ENCODE peak calls at places on chromosomes 16 and 17, in nine cellular contexts. R is esophagus squamous epithelium, N is SJSA1, G is cardiac fibroblast, H is upper lobe of right lung, B is thyroid gland, F is transverse colon, P is coronary artery, S is GM23248. I is an unnamed sample.

GRCh38 chr17:77254961-77255741 is 114.4 kb downstream of the SEC14L1 start:
- DNase-seq in R (no peak), N (peak), G (peak), H (peak), B (peak), F (no peak), P (peak), S (peak), I (peak)

GRCh38 chr16:66549284-66550131 is at the start of gene TK2:
- DNase-seq in R (no peak), N (peak), G (peak), H (peak), B (peak), F (peak), P (no peak), S (peak), I (no peak)

GRCh38 chr16:2531371-2531695 is at the start of gene CEMP1:
- DNase-seq in R (no peak), N (no peak), G (no peak), H (no peak), B (no peak), F (no peak), P (no peak), S (no peak), I (no peak)

GRCh38 chr17:50676065-50676975 is 31.4 kb downstream of the ANKRD40 start:
- DNase-seq in R (no peak), N (no peak), G (no peak), H (peak), B (no peak), F (no peak), P (peak), S (no peak), I (no peak)

GRCh38 chr16:75080205-75081029 is 36.2 kb downstream of the LDHD start:
- DNase-seq in R (no peak), N (no peak), G (peak), H (no peak), B (no peak), F (no peak), P (no peak), S (peak), I (peak)

GRCh38 chr17:32265192-32265895 is at the start of gene RHBDL3:
- DNase-seq in R (no peak), N (no peak), G (no peak), H (no peak), B (no peak), F (peak), P (no peak), S (peak), I (no peak)

GRCh38 chr16:70578035-70578434 is 54.4 kb downstream of the SF3B3 start:
- DNase-seq in R (no peak), N (no peak), G (no peak), H (no peak), B (no peak), F (no peak), P (no peak), S (peak), I (no peak)

GRCh38 chr17:28896491-28896883 is 1.0 kb downstream of the FLOT2 start:
- DNase-seq in R (no peak), N (no peak), G (no peak), H (no peak), B (no peak), F (no peak), P (no peak), S (peak), I (peak)

GRCh38 chr17:13114601-13115024 is 96.8 kb upstream of the ELAC2 start:
- DNase-seq in R (no peak), N (peak), G (peak), H (no peak), B (no peak), F (no peak), P (no peak), S (peak), I (peak)

GRCh38 chr17:61533797-61534196 is 57.2 kb downstream of the NACA2 start:
- DNase-seq in R (no peak), N (no peak), G (no peak), H (no peak), B (no peak), F (no peak), P (no peak), S (no peak), I (no peak)

GRCh38 chr16:53921042-53921441 is 217.1 kb downstream of the FTO start:
- DNase-seq in R (no peak), N (no peak), G (no peak), H (no peak), B (no peak), F (no peak), P (no peak), S (no peak), I (no peak)

GRCh38 chr16:56424404-56424765 is 960 bp downstream of the AMFR start:
- DNase-seq in R (no peak), N (no peak), G (no peak), H (no peak), B (no peak), F (no peak), P (no peak), S (peak), I (peak)

GRCh38 chr17:17538417-17539391 is 42.5 kb upstream of the RASD1 start:
- DNase-seq in R (no peak), N (no peak), G (no peak), H (no peak), B (no peak), F (peak), P (no peak), S (no peak), I (peak)

GRCh38 chr16:708959-709358 is 3.4 kb upstream of the FBXL16 start:
- DNase-seq in R (no peak), N (no peak), G (no peak), H (no peak), B (no peak), F (no peak), P (no peak), S (no peak), I (no peak)

GRCh38 chr16:705748-706188 is at the start of gene FBXL16:
- DNase-seq in R (no peak), N (no peak), G (no peak), H (no peak), B (no peak), F (no peak), P (no peak), S (no peak), I (no peak)

GRCh38 chr16:708019-708418 is 2.4 kb upstream of the FBXL16 start:
- DNase-seq in R (no peak), N (no peak), G (no peak), H (no peak), B (no peak), F (no peak), P (no peak), S (no peak), I (no peak)

GRCh38 chr16:706189-707061 is 824 bp upstream of the FBXL16 start:
- DNase-seq in R (no peak), N (no peak), G (no peak), H (no peak), B (no peak), F (no peak), P (no peak), S (no peak), I (no peak)

GRCh38 chr16:707062-707538 is 1.5 kb upstream of the FBXL16 start:
- DNase-seq in R (no peak), N (no peak), G (no peak), H (no peak), B (no peak), F (no peak), P (no peak), S (no peak), I (no peak)
- H3K4me3 ChIP-seq in R (no peak), N (no peak), G (no peak), H (no peak), B (no peak), F (no peak), P (no peak), S (no peak), I (no peak)

GRCh38 chr17:57833597-57833939 is 16.3 kb downstream of the MRPS23 start:
- DNase-seq in R (no peak), N (no peak), G (no peak), H (no peak), B (no peak), F (no peak), P (no peak), S (no peak), I (no peak)

GRCh38 chr17:57832711-57833596 is 16.9 kb downstream of the MRPS23 start:
- DNase-seq in R (no peak), N (peak), G (peak), H (peak), B (peak), F (peak), P (peak), S (peak), I (peak)

GRCh38 chr17:57834146-57834741 is 15.6 kb downstream of the MRPS23 start:
- DNase-seq in R (no peak), N (no peak), G (no peak), H (no peak), B (peak), F (no peak), P (peak), S (peak), I (peak)

GRCh38 chr17:57830880-57831279 is 19.0 kb downstream of the MRPS23 start:
- DNase-seq in R (no peak), N (no peak), G (no peak), H (no peak), B (no peak), F (no peak), P (no peak), S (no peak), I (no peak)

GRCh38 chr17:57832299-57832698 is 17.5 kb downstream of the MRPS23 start:
- DNase-seq in R (no peak), N (no peak), G (no peak), H (no peak), B (no peak), F (no peak), P (no peak), S (no peak), I (no peak)
- H3K4me3 ChIP-seq in R (no peak), N (no peak), G (no peak), H (no peak), B (no peak), F (no peak), P (peak), S (no peak), I (no peak)

GRCh38 chr17:539048-539447 is 175.6 kb downstream of the VPS53 start:
- DNase-seq in R (no peak), N (no peak), G (no peak), H (no peak), B (no peak), F (no peak), P (no peak), S (no peak), I (no peak)

GRCh38 chr17:538096-538973 is 176.3 kb downstream of the VPS53 start:
- DNase-seq in R (no peak), N (no peak), G (no peak), H (no peak), B (no peak), F (no peak), P (no peak), S (peak), I (peak)

GRCh38 chr17:539766-540165 is 174.9 kb downstream of the VPS53 start:
- DNase-seq in R (no peak), N (no peak), G (no peak), H (no peak), B (no peak), F (no peak), P (no peak), S (no peak), I (no peak)

GRCh38 chr17:535165-535564 is 179.5 kb downstream of the VPS53 start:
- DNase-seq in R (no peak), N (no peak), G (no peak), H (no peak), B (no peak), F (no peak), P (no peak), S (no peak), I (no peak)

GRCh38 chr17:537133-537532 is 177.5 kb downstream of the VPS53 start:
- DNase-seq in R (no peak), N (no peak), G (no peak), H (no peak), B (no peak), F (no peak), P (no peak), S (no peak), I (no peak)
- H3K4me3 ChIP-seq in R (no peak), N (no peak), G (no peak), H (no peak), B (no peak), F (no peak), P (no peak), S (no peak), I (no peak)

GRCh38 chr16:4034963-4035362 is 81.3 kb downstream of the ADCY9 start:
- DNase-seq in R (no peak), N (no peak), G (no peak), H (no peak), B (no peak), F (no peak), P (no peak), S (no peak), I (no peak)

GRCh38 chr16:4033951-4034350 is 82.3 kb downstream of the ADCY9 start:
- DNase-seq in R (no peak), N (no peak), G (no peak), H (no peak), B (no peak), F (no peak), P (no peak), S (no peak), I (no peak)

GRCh38 chr16:4029816-4030215 is 86.4 kb downstream of the ADCY9 start:
- DNase-seq in R (no peak), N (no peak), G (no peak), H (no peak), B (peak), F (no peak), P (no peak), S (no peak), I (no peak)

GRCh38 chr16:4028144-4028543 is 88.1 kb downstream of the ADCY9 start:
- DNase-seq in R (no peak), N (no peak), G (no peak), H (no peak), B (no peak), F (no peak), P (no peak), S (no peak), I (no peak)

DNA sequence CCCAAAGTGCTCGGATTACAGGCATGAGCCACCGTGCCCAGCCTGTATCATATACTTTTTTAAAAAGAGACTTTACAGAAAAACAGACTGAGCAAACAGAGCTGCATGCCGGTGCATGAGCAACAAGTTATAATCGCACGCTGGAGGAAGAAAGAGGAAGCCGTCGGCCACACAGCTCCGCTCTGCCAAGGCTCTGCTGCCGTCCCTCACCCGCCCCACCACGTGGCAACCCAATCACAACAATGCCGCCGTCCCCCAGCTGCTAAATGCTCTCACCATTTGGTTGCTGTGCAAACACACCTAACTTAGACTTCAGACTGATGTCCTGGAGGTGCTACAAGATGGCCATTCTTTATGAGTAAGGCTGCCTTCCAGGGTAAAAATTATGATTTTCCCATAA is 83.5 kb downstream of the ADCY9 start:
- DNase-seq in R (no peak), N (no peak), G (no peak), H (peak), B (peak), F (peak), P (no peak), S (peak), I (peak)
- H3K4me3 ChIP-seq in R (no peak), N (no peak), G (no peak), H (no peak), B (no peak), F (no peak), P (no peak), S (no peak), I (peak)

GRCh38 chr17:69523252-69523861 is 108.9 kb downstream of the MAP2K6 start:
- DNase-seq in R (no peak), N (no peak), G (peak), H (no peak), B (peak), F (no peak), P (no peak), S (peak), I (peak)
- H3K4me3 ChIP-seq in R (no peak), N (no peak), G (no peak), H (no peak), B (no peak), F (no peak), P (no peak), S (peak), I (peak)

I was measured in fibroblast of the aortic adventitia.